ENCODE peak calls at places on chromosomes 5 and 9, in five cellular contexts. J, F, L, Z and B are unnamed samples.

GRCh38 chr9:2179557-2179956 is 164.4 kb downstream of the SMARCA2 start:
- DNase-seq in Z (no peak), L (no peak), F (no peak), J (no peak), B (no peak)

GRCh38 chr9:122360891-122361290 is 9.9 kb upstream of the PTGS1 start:
- DNase-seq in L (no peak), F (no peak), Z (no peak), J (no peak), B (peak)

GRCh38 chr9:131609116-131609830 is 64.0 kb downstream of the PRRT1B start:
- DNase-seq in Z (no peak), J (no peak), L (no peak), F (no peak), B (peak)

GRCh38 chr9:123400926-123401503 is 45.0 kb downstream of the CRB2 start:
- DNase-seq in F (no peak), L (no peak), Z (no peak), J (no peak), B (no peak)

GRCh38 chr5:58080573-58080972 is 379.3 kb downstream of the PLK2 start:
- DNase-seq in J (no peak), Z (no peak), F (no peak), L (no peak), B (peak)

GRCh38 chr9:137968235-137968634 is 90.7 kb downstream of the CACNA1B start:
- DNase-seq in L (no peak), Z (no peak), J (peak), F (peak), B (no peak)

GRCh38 chr9:98175762-98176161 is 16.7 kb downstream of the CORO2A start:
- DNase-seq in F (no peak), J (no peak), L (no peak), Z (no peak), B (no peak)

GRCh38 chr5:168307022-168307421 is 15.6 kb downstream of the WWC1 start:
- DNase-seq in L (no peak), Z (no peak), F (no peak), J (no peak), B (no peak)

GRCh38 chr9:20782289-20782688 is 98.2 kb downstream of the FOCAD start:
- DNase-seq in L (no peak), Z (no peak), J (no peak), F (no peak), B (no peak)

GRCh38 chr5:95962785-95963184 is 1.1 kb upstream of the ELL2 start:
- DNase-seq in J (peak), F (no peak), Z (peak), L (no peak), B (no peak)

GRCh38 chr5:74040811-74041491 is 415.0 kb downstream of the ARHGEF28 start:
- DNase-seq in J (no peak), Z (no peak), L (no peak), F (no peak), B (no peak)

GRCh38 chr5:30581198-30581925 is 612.1 kb upstream of the CDH6 start:
- DNase-seq in Z (peak), L (no peak), J (no peak), F (no peak), B (no peak)

GRCh38 chr9:109509625-109510024 is 11.5 kb upstream of the PTPN3 start:
- DNase-seq in J (no peak), Z (no peak), F (no peak), L (no peak), B (no peak)
- TF ChIP-seq MXI1 in J (no peak), Z (no peak), F (no peak), L (no peak), B (no peak)

DNA sequence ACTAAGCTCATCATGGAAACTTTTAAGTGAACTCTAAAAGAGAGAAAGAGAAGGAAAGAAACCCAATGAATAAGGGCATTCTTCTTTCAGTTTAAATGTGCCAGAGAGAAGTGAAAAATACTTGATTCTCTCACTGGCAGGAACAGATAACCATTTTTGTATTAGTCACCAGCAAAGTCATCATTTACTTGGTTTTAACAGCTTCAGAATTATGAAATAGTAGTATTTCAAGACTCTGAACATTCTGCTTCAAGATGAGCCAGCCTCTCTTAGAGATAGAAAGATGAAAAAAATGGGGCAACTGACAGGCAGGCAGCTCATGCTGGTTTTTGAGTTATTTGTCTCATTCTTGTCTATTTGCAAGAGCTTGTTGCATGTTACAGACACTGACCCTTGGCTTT is 103.5 kb downstream of the GCNT1 start:
- DNase-seq in L (peak), F (no peak), Z (no peak), J (no peak), B (peak)
- TF ChIP-seq MXI1 in L (no peak), F (no peak), Z (no peak), J (no peak), B (no peak)

GRCh38 chr9:93303806-93304573 is 120.1 kb downstream of the WNK2 start:
- DNase-seq in L (no peak), Z (no peak), J (no peak), F (peak), B (no peak)

GRCh38 chr9:93306081-93306480 is 122.1 kb downstream of the WNK2 start:
- DNase-seq in Z (no peak), F (no peak), L (no peak), J (no peak), B (no peak)

GRCh38 chr9:93303258-93303771 is 119.4 kb downstream of the WNK2 start:
- DNase-seq in F (peak), Z (no peak), L (no peak), J (no peak), B (no peak)

GRCh38 chr9:93305497-93306020 is 121.6 kb downstream of the WNK2 start:
- DNase-seq in L (no peak), Z (no peak), J (no peak), F (peak), B (no peak)

DNA sequence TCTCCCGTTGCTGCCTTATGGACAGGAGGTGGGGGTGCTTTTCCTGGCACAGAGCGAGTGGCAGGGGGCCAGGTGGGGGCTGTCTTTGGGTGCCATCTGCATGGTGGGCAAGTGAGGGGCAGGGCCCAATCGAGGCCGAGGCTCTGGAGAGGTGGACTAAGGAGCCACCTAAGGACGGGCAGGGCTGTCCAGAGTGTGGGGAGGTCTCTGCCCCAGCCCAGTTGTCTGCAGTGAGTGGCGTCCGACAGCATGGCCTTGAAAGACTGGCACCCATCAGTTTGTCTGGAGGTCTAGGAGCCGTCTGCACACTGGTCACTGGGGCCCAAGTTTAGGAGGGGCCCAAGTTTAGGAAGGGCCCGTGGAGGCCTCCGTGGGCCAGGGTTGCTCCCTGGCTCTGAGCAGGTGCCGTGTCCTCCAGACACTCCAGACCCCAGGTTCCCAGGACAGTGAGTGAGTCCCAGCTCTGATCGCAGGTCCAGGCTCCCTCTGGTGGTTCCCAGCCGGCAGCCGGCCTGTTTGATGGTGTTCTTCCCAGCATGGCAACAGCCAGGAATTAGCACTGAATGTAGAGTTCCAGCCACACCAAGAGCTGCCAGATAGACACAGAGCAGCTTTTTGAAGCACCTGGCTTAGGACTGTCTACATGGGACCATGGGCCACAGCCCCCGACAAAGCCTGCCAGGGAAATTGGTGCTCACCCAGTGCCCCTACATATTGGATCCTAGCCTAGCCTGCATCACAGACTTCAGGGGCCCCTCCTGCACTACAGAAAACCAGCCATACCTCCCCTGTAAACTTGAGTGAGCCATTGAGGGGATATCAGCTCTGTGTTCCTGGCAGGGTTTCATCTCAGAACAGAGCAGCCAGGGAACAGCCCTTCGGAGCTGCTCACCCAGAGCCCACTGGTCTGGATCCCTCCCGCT is 120.9 kb downstream of the WNK2 start:
- DNase-seq in Z (peak), J (peak), L (no peak), F (peak), B (peak)
- TF ChIP-seq MXI1 in Z (peak), J (no peak), L (no peak), F (no peak), B (no peak)

GRCh38 chr5:159784993-159785392 is 131.3 kb upstream of the ADRA1B start:
- DNase-seq in F (no peak), Z (no peak), L (no peak), J (no peak), B (no peak)

GRCh38 chr5:159786901-159787691 is 129.2 kb upstream of the ADRA1B start:
- DNase-seq in F (peak), L (no peak), Z (no peak), J (no peak), B (peak)

GRCh38 chr5:159785639-159786038 is 130.6 kb upstream of the ADRA1B start:
- DNase-seq in L (no peak), F (no peak), J (no peak), Z (no peak), B (peak)

GRCh38 chr5:159787837-159788236 is 128.4 kb upstream of the ADRA1B start:
- DNase-seq in L (no peak), J (no peak), F (no peak), Z (no peak), B (no peak)

GRCh38 chr5:159786201-159786600 is 130.1 kb upstream of the ADRA1B start:
- DNase-seq in F (no peak), J (no peak), L (no peak), Z (no peak), B (no peak)
- TF ChIP-seq MXI1 in F (no peak), J (no peak), L (no peak), Z (no peak), B (no peak)

GRCh38 chr9:108024604-108025003 is 535.0 kb upstream of the KLF4 start:
- DNase-seq in J (no peak), Z (no peak), F (no peak), L (no peak), B (no peak)

GRCh38 chr9:108019821-108020220 is 530.3 kb upstream of the KLF4 start:
- DNase-seq in J (peak), Z (no peak), F (no peak), L (no peak), B (no peak)

GRCh38 chr9:108017671-108018070 is 528.1 kb upstream of the KLF4 start:
- DNase-seq in F (no peak), Z (no peak), L (no peak), J (no peak), B (no peak)

GRCh38 chr9:108022246-108022935 is 532.8 kb upstream of the KLF4 start:
- DNase-seq in J (no peak), F (no peak), L (no peak), Z (no peak), B (no peak)

DNA sequence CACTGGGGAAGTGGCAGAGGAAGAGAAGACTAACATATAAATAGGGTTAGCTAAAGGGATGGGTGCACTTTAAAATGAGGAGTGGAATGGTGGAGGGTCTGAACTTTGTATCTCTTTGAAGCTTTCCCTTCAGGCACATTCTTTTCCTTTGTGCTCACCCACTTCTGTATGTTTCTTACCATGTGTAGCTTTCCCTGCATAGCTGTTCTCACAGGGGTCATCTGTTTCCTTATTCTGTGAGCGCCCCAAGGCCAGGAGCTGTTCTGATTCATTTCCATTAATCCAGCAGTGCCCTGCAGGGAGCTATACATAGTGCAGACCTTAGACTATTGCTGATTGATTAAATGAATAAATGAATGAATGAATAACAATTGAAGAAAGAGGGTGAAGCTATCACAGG is 531.7 kb upstream of the KLF4 start:
- DNase-seq in F (no peak), J (no peak), Z (no peak), L (no peak), B (no peak)
- TF ChIP-seq MXI1 in F (no peak), J (no peak), Z (no peak), L (no peak), B (no peak)

GRCh38 chr5:109997191-109997590 is 307.5 kb downstream of the MAN2A1 start:
- DNase-seq in F (no peak), Z (no peak), L (no peak), J (no peak), B (no peak)

GRCh38 chr5:109992264-109992915 is 302.7 kb downstream of the MAN2A1 start:
- DNase-seq in L (no peak), J (no peak), Z (no peak), F (peak), B (no peak)

GRCh38 chr5:109996246-109996645 is 306.5 kb downstream of the MAN2A1 start:
- DNase-seq in Z (no peak), L (no peak), J (no peak), F (no peak), B (no peak)

GRCh38 chr5:109990723-109991359 is 301.1 kb downstream of the MAN2A1 start:
- DNase-seq in J (no peak), F (no peak), L (no peak), Z (no peak), B (no peak)

DNA sequence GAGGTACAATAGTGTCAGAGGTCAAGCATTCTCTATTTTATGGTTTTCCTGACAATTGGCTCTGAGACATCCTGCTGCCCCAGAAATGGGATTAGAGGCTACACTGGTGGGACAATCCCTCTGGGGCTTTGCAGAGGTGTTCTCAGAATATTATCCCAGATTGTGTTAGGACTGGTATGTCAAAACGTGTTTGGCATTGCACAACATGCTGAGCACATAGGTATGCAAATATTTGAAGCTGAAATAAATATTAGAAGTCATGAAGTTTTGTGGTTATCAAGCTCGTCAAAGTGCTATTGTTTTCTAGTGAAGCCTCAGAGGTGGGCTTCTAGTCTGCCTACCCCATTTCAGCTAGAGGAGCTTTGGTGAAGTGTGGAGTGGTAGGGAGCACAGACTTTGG is 304.4 kb downstream of the MAN2A1 start:
- DNase-seq in Z (no peak), J (no peak), F (no peak), L (no peak), B (no peak)
- TF ChIP-seq MXI1 in Z (no peak), J (no peak), F (no peak), L (no peak), B (no peak)

GRCh38 chr5:82931110-82931509 is 146.1 kb downstream of the TMEM167A start:
- DNase-seq in L (no peak), J (no peak), F (no peak), Z (no peak), B (peak)
- TF ChIP-seq MXI1 in L (no peak), J (no peak), F (no peak), Z (no peak), B (no peak)